ENCODE peak calls at places on chromosomes 11 and 22, in five cellular contexts. N is MM.1S, Z is dorsolateral prefrontal cortex, X is mammary epithelial cell, P is HepG2. L is an unnamed sample.
A peak's percentile ranks its signal among the peaks of the same experiment; 100 is the strongest.

GRCh38 chr22:20890975-20891374 is 26.2 kb upstream of the CRKL start:
- DNase-seq in N (no peak), Z (no peak), X (no peak), P (no peak), L (no peak)

GRCh38 chr11:9615031-9615451 is 41.6 kb downstream of the WEE1 start:
- DNase-seq in N (no peak), Z (no peak), X (no peak), P (no peak), L (no peak)

GRCh38 chr11:21427750-21428149 is 758.4 kb downstream of the NELL1 start:
- DNase-seq in N (peak; percentile 53), Z (no peak), X (no peak), P (no peak), L (no peak)

GRCh38 chr11:35111171-35112055 is 27.6 kb upstream of the CD44 start:
- DNase-seq in N (no peak), Z (no peak), X (peak; percentile 99), P (no peak), L (no peak)

GRCh38 chr22:36541831-36542391 is 12.9 kb upstream of the EIF3D start:
- DNase-seq in N (no peak), Z (peak; percentile 81), X (peak; percentile 93), P (no peak), L (no peak)

GRCh38 chr22:32558681-32559355 is 84.2 kb downstream of the FBXO7 start:
- DNase-seq in N (no peak), Z (peak; percentile 54), X (peak; percentile 94), P (no peak), L (no peak)

GRCh38 chr11:28108909-28109308 is 721 bp downstream of the METTL15 start:
- DNase-seq in N (no peak), Z (no peak), X (no peak), P (no peak), L (no peak)

GRCh38 chr11:123218451-123218850 is 23.4 kb upstream of the CLMP start:
- DNase-seq in N (no peak), Z (no peak), X (no peak), P (no peak), L (no peak)

GRCh38 chr22:45878901-45879551 is 97.9 kb downstream of the WNT7B start:
- DNase-seq in N (no peak), Z (peak; percentile 30), X (no peak), P (no peak), L (no peak)

GRCh38 chr11:35338928-35339327 is 80.4 kb downstream of the SLC1A2 start:
- DNase-seq in N (no peak), Z (no peak), X (no peak), P (no peak), L (no peak)

GRCh38 chr11:111561801-111562325 is 21.3 kb downstream of the LAYN start:
- DNase-seq in N (no peak), Z (no peak), X (peak; percentile 76), P (peak; percentile 63), L (no peak)

GRCh38 chr11:12079726-12080556 is 30.4 kb upstream of the MICAL2 start:
- DNase-seq in N (no peak), Z (peak; percentile 55), X (peak; percentile 98), P (peak; percentile 59), L (no peak)

GRCh38 chr11:64120951-64121569 is 44.9 kb downstream of the MACROD1 start:
- DNase-seq in N (no peak), Z (no peak), X (peak; percentile 88), P (no peak), L (no peak)

GRCh38 chr11:14942735-14943134 is 29.4 kb downstream of the CALCA start:
- DNase-seq in N (no peak), Z (no peak), X (no peak), P (no peak), L (no peak)

GRCh38 chr22:27800250-27801131 is 1.1 kb downstream of the MN1 start:
- DNase-seq in N (no peak), Z (no peak), X (peak; percentile 60), P (no peak), L (no peak)

GRCh38 chr11:92198276-92198675 is 26.3 kb upstream of the FAT3 start:
- DNase-seq in N (no peak), Z (no peak), X (no peak), P (no peak), L (no peak)

GRCh38 chr11:12404461-12404860 is 27.1 kb downstream of the PARVA start:
- DNase-seq in N (no peak), Z (no peak), X (no peak), P (no peak), L (no peak)

GRCh38 chr11:8728566-8728965 is 46.0 kb downstream of the RPL27A start:
- DNase-seq in N (no peak), Z (no peak), X (no peak), P (no peak), L (no peak)

GRCh38 chr22:24435861-24436351 is 8.5 kb downstream of the ADORA2A start:
- DNase-seq in N (no peak), Z (peak; percentile 22), X (no peak), P (no peak), L (no peak)

GRCh38 chr11:77066229-77067023 is at the start of gene CAPN5:
- DNase-seq in N (peak; percentile 88), Z (peak; percentile 95), X (peak; percentile 84), P (peak; percentile 79), L (peak; percentile 46)

GRCh38 chr11:78062671-78063070 is 990 bp upstream of the THRSP start:
- DNase-seq in N (no peak), Z (no peak), X (no peak), P (no peak), L (peak; percentile 33)

GRCh38 chr11:28566643-28567042 is 458.5 kb downstream of the METTL15 start:
- DNase-seq in N (no peak), Z (peak; percentile 83), X (peak; percentile 90), P (no peak), L (no peak)

GRCh38 chr11:98874050-98874449 is 146.7 kb upstream of the CNTN5 start:
- DNase-seq in N (no peak), Z (no peak), X (no peak), P (no peak), L (no peak)

GRCh38 chr22:50606126-50606525 is 5.5 kb downstream of the MAPK8IP2 start:
- DNase-seq in N (no peak), Z (no peak), X (no peak), P (no peak), L (no peak)

GRCh38 chr11:28666632-28667031 is 558.4 kb downstream of the METTL15 start:
- DNase-seq in N (no peak), Z (no peak), X (no peak), P (no peak), L (no peak)

GRCh38 chr11:21343204-21343603 is 673.8 kb downstream of the NELL1 start:
- DNase-seq in N (no peak), Z (no peak), X (no peak), P (no peak), L (no peak)

GRCh38 chr11:64713031-64713780 is 9.8 kb downstream of the NRXN2 start:
- DNase-seq in N (peak; percentile 21), Z (no peak), X (peak; percentile 39), P (no peak), L (peak; percentile 13)

GRCh38 chr22:29932121-29932520 is 49.1 kb downstream of the MTMR3 start:
- DNase-seq in N (no peak), Z (no peak), X (no peak), P (no peak), L (no peak)

GRCh38 chr11:1912314-1912878 is 7.1 kb upstream of the TNNT3 start:
- DNase-seq in N (no peak), Z (no peak), X (no peak), P (no peak), L (no peak)
- H3K4me3 ChIP-seq in N (no peak overlapping the region), Z (no peak overlapping the region), X (no peak overlapping the region), P (no peak overlapping the region), L (no peak overlapping the region)

DNA sequence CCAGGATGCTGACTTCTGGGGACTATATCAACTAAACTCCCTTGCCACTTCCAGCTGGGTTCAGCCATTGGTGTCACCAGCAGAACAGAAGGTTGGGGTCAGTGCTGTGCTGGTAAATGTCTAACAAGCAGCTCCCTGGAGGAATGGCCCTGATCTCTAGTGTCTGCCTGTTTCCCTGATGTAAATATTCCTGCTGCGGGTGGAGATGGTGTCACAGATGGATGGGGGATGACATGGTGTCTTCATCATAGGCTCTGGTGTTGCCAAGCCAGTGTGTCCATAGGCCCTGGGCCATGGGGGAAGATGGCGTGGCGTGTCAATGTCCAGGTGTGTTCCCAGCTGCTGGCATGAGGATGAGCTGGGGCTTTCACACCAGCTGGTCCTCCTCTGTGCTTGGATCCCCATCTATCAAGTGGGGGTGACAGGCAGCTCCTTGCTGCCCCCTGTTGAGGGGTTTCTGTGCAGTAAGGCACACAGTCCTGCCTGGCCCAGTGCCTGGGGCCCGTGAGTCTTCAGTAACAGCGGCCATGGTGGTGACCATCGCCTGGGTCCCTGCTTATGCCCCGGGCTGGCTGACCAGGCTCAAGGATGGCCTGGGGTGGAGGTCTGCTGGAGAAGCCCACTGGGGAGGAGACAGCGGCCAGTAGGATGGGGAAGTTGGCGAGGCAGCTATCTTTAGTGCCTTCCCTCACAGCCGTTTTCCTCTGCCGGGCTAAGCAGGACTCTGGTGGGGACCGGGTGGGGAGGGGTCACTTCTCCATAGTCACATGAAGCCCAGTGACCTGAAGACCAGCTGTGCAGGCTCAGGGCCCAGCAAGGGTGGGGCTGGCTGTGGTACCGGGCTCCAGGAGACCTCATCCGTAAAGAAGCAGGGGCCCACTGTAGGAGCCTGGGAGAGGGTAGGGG is 12.7 kb downstream of the RPL3 start:
- DNase-seq in N (peak; percentile 50), Z (no peak), X (no peak), P (no peak), L (no peak)
- TF ChIP-seq CTCF in N (peak; percentile 62), Z (peak; percentile 15), X (peak; percentile 54), P (peak; percentile 84), L (peak; percentile 27)

GRCh38 chr22:30941363-30941740 is 27.2 kb downstream of the MORC2 start:
- DNase-seq in N (no peak), Z (no peak), X (no peak), P (no peak), L (no peak)

GRCh38 chr22:30945653-30946052 is 22.9 kb downstream of the MORC2 start:
- DNase-seq in N (no peak), Z (no peak), X (peak; percentile 91), P (no peak), L (no peak)

GRCh38 chr22:30944986-30945385 is 23.6 kb downstream of the MORC2 start:
- DNase-seq in N (no peak), Z (no peak), X (no peak), P (no peak), L (no peak)

GRCh38 chr22:30943368-30943767 is 25.2 kb downstream of the MORC2 start:
- DNase-seq in N (no peak), Z (no peak), X (no peak), P (no peak), L (no peak)

GRCh38 chr22:30940655-30941362 is 27.8 kb downstream of the MORC2 start:
- DNase-seq in N (no peak), Z (no peak), X (no peak), P (no peak), L (no peak)
- H3K4me3 ChIP-seq in N (no peak overlapping the region), Z (no peak overlapping the region), X (no peak overlapping the region), P (no peak overlapping the region), L (no peak overlapping the region)

GRCh38 chr11:73218830-73219215 is 742 bp downstream of the P2RY2 start:
- DNase-seq in N (no peak), Z (no peak), X (no peak), P (no peak), L (no peak)

GRCh38 chr11:73219396-73220285 is 1.6 kb downstream of the P2RY2 start:
- DNase-seq in N (no peak), Z (no peak), X (no peak), P (no peak), L (no peak)

GRCh38 chr11:73217131-73217809 is 811 bp upstream of the P2RY2 start:
- DNase-seq in N (no peak), Z (no peak), X (no peak), P (no peak), L (no peak)

GRCh38 chr11:73217810-73218105 is 323 bp upstream of the P2RY2 start:
- DNase-seq in N (no peak), Z (no peak), X (no peak), P (no peak), L (no peak)

GRCh38 chr11:73218106-73218829 is at the start of gene P2RY2:
- DNase-seq in N (peak; percentile 71), Z (no peak), X (peak; percentile 52), P (peak; percentile 53), L (no peak)
- TF ChIP-seq CTCF in N (peak; percentile 67), Z (no peak), X (peak; percentile 66), P (peak; percentile 51), L (peak; percentile 54)